ENCODE peak calls at places on chromosomes 7 and 10, in five cellular contexts. E is stimulated activated CD4-positive, alpha-beta T cell treated with anti-CD3 and anti-CD28 coated beads, Interleukin-15, amount 100 ng/mL, for 48 hours; D is GM13977; Y is left ventricle myocardium superior; Z is naive thymus-derived CD8-positive, alpha-beta T cell. A is an unnamed sample.

GRCh38 chr10:113666682-113667252 is 2.9 kb upstream of the NRAP start:
- DNase-seq in E (no peak), D (peak), Y (no peak), Z (no peak), A (peak)

GRCh38 chr7:39678935-39679690 is 55.7 kb downstream of the RALA start:
- DNase-seq in E (no peak), D (no peak), Y (no peak), Z (no peak), A (no peak)

GRCh38 chr7:6159524-6160011 is 112.9 kb downstream of the CYTH3 start:
- DNase-seq in E (no peak), D (no peak), Y (no peak), Z (no peak), A (no peak)

GRCh38 chr7:159119026-159119741 is 25.5 kb downstream of the VIPR2 start:
- DNase-seq in E (no peak), D (no peak), Y (no peak), Z (no peak), A (no peak)

GRCh38 chr10:52567247-52567580 is 205.4 kb downstream of the MBL2 start:
- DNase-seq in E (no peak), D (no peak), Y (no peak), Z (no peak), A (no peak)

GRCh38 chr10:27373566-27374160 is 130.4 kb upstream of the RAB18 start:
- DNase-seq in E (no peak), D (no peak), Y (no peak), Z (no peak), A (no peak)

GRCh38 chr10:106573106-106573505 is 591.4 kb downstream of the SORCS1 start:
- DNase-seq in E (no peak), D (no peak), Y (no peak), Z (no peak), A (no peak)

GRCh38 chr7:140425718-140426117 is 21.9 kb downstream of the RAB19 start:
- DNase-seq in E (no peak), D (no peak), Y (no peak), Z (no peak), A (no peak)

GRCh38 chr7:27175005-27175625 is 995 bp upstream of the HOXA10 start:
- DNase-seq in E (no peak), D (no peak), Y (no peak), Z (no peak), A (no peak)

GRCh38 chr10:59877191-59877671 is 29.1 kb downstream of the CCDC6 start:
- DNase-seq in E (no peak), D (no peak), Y (no peak), Z (no peak), A (no peak)

GRCh38 chr10:79488303-79488702 is 24.0 kb upstream of the EIF5AL1 start:
- DNase-seq in E (no peak), D (no peak), Y (peak), Z (no peak), A (peak)

GRCh38 chr7:47336178-47337020 is 245.5 kb downstream of the TNS3 start:
- DNase-seq in E (no peak), D (no peak), Y (peak), Z (no peak), A (peak)

GRCh38 chr10:48366261-48366660 is 59.8 kb downstream of the MAPK8 start:
- DNase-seq in E (no peak), D (no peak), Y (no peak), Z (no peak), A (no peak)

GRCh38 chr7:1529383-1530116 is 952 bp upstream of the MAFK start:
- DNase-seq in E (no peak), D (no peak), Y (no peak), Z (no peak), A (no peak)

GRCh38 chr7:1887251-1887650 is 217.2 kb downstream of the ELFN1 start:
- DNase-seq in E (no peak), D (no peak), Y (no peak), Z (no peak), A (no peak)

GRCh38 chr7:136555933-136556332 is 312.5 kb upstream of the CHRM2 start:
- DNase-seq in E (no peak), D (no peak), Y (no peak), Z (no peak), A (no peak)

GRCh38 chr7:65946895-65947294 is 35.1 kb downstream of the GUSB start:
- DNase-seq in E (no peak), D (no peak), Y (no peak), Z (no peak), A (peak)

GRCh38 chr10:49388161-49388560 is 7.7 kb downstream of the DRGX start:
- DNase-seq in E (no peak), D (no peak), Y (no peak), Z (no peak), A (no peak)

GRCh38 chr10:119364941-119365340 is 157.6 kb downstream of the GRK5 start:
- DNase-seq in E (no peak), D (no peak), Y (no peak), Z (no peak), A (no peak)

GRCh38 chr7:32023353-32023752 is 46.9 kb downstream of the PDE1C start:
- DNase-seq in E (no peak), D (no peak), Y (no peak), Z (no peak), A (no peak)

GRCh38 chr7:33707427-33707826 is 197.9 kb upstream of the BMPER start:
- DNase-seq in E (no peak), D (no peak), Y (no peak), Z (no peak), A (no peak)

GRCh38 chr7:39184387-39184786 is 206.7 kb downstream of the POU6F2 start:
- DNase-seq in E (no peak), D (no peak), Y (no peak), Z (no peak), A (peak)

GRCh38 chr10:126468876-126469643 is 80.8 kb upstream of the ADAM12 start:
- DNase-seq in E (no peak), D (no peak), Y (no peak), Z (no peak), A (peak)

GRCh38 chr7:46080595-46081159 is 159.6 kb upstream of the IGFBP3 start:
- DNase-seq in E (no peak), D (no peak), Y (no peak), Z (no peak), A (peak)

GRCh38 chr7:141585592-141586510 is 34.6 kb downstream of the AGK start:
- DNase-seq in E (peak), D (peak), Y (no peak), Z (no peak), A (peak)

GRCh38 chr7:150755473-150756099 is 18.4 kb downstream of the GIMAP5 start:
- DNase-seq in E (peak), D (peak), Y (no peak), Z (peak), A (peak)

GRCh38 chr7:50212666-50213621 is 91.6 kb upstream of the IKZF1 start:
- DNase-seq in E (no peak), D (peak), Y (no peak), Z (no peak), A (no peak)

GRCh38 chr7:53877688-53878087 is 664.5 kb upstream of the VSTM2A start:
- DNase-seq in E (no peak), D (no peak), Y (no peak), Z (no peak), A (no peak)

GRCh38 chr7:91233201-91233600 is 31.0 kb upstream of the FZD1 start:
- DNase-seq in E (no peak), D (no peak), Y (no peak), Z (no peak), A (no peak)

GRCh38 chr10:78200686-78201085 is 167.0 kb downstream of the RPS24 start:
- DNase-seq in E (no peak), D (no peak), Y (no peak), Z (no peak), A (no peak)

GRCh38 chr10:29715296-29715695 is 80.5 kb upstream of the SVIL start:
- DNase-seq in E (no peak), D (no peak), Y (no peak), Z (no peak), A (no peak)

GRCh38 chr10:132107947-132108877 is 42.5 kb downstream of the JAKMIP3 start:
- DNase-seq in E (no peak), D (no peak), Y (no peak), Z (no peak), A (no peak)

GRCh38 chr7:27096756-27097514 is 1.1 kb upstream of the HOXA1 start:
- DNase-seq in E (no peak), D (no peak), Y (no peak), Z (no peak), A (peak)

GRCh38 chr10:94630017-94630688 is 53.4 kb upstream of the CYP2C18 start:
- DNase-seq in E (no peak), D (peak), Y (no peak), Z (no peak), A (no peak)

GRCh38 chr10:72943498-72944234 is 10.9 kb downstream of the PLA2G12B start:
- DNase-seq in E (no peak), D (no peak), Y (no peak), Z (no peak), A (no peak)

A was measured in Daoy.